ENCODE peak calls at places on chromosome 2, in nine cellular contexts. One of them, this sample, is unnamed.
A peak's percentile ranks its signal among the peaks of the same experiment; 100 is the strongest.

GRCh38 chr2:37156857-37157714 is at the start of gene EIF2AK2:
- DNase-seq in effector memory CD4-positive, alpha-beta T cell: peak; percentile 81
- DNase-seq in adipocyte: peak; percentile 96
- DNase-seq in ovary: peak; percentile 88
- DNase-seq in endodermal cell: peak; percentile 95
- DNase-seq in choroid plexus epithelial cell: peak; percentile 86
- DNase-seq in PC-9: peak; percentile 77
- DNase-seq in HCT116: peak; percentile 29
- DNase-seq in spleen: peak; percentile 95
- DNase-seq in this sample: no peak

GRCh38 chr2:189762551-189763298 is at the start of gene OSGEPL1:
- DNase-seq in choroid plexus epithelial cell: peak; percentile 93
- DNase-seq in spleen: peak; percentile 98
- DNase-seq in PC-9: peak; percentile 85
- DNase-seq in endodermal cell: peak; percentile 97
- DNase-seq in adipocyte: peak; percentile 94
- DNase-seq in ovary: peak; percentile 93
- DNase-seq in HCT116: peak; percentile 96
- DNase-seq in effector memory CD4-positive, alpha-beta T cell: peak; percentile 89
- DNase-seq in this sample: peak; percentile 74

GRCh38 chr2:232203936-232204335 is 174.6 kb upstream of the ALPP start:
- DNase-seq in ovary: no peak
- DNase-seq in PC-9: no peak
- DNase-seq in effector memory CD4-positive, alpha-beta T cell: no peak
- DNase-seq in endodermal cell: no peak
- DNase-seq in spleen: no peak
- DNase-seq in HCT116: no peak
- DNase-seq in choroid plexus epithelial cell: no peak
- DNase-seq in adipocyte: no peak
- DNase-seq in this sample: no peak

GRCh38 chr2:15533860-15534480 is 27.2 kb downstream of the NBAS start:
- DNase-seq in adipocyte: no peak
- DNase-seq in endodermal cell: no peak
- DNase-seq in choroid plexus epithelial cell: no peak
- DNase-seq in PC-9: no peak
- DNase-seq in ovary: no peak
- DNase-seq in spleen: no peak
- DNase-seq in effector memory CD4-positive, alpha-beta T cell: no peak
- DNase-seq in HCT116: no peak
- DNase-seq in this sample: no peak

GRCh38 chr2:16121986-16122390 is 181.6 kb downstream of the MYCN start:
- DNase-seq in adipocyte: no peak
- DNase-seq in effector memory CD4-positive, alpha-beta T cell: no peak
- DNase-seq in endodermal cell: peak; percentile 20
- DNase-seq in spleen: no peak
- DNase-seq in HCT116: no peak
- DNase-seq in PC-9: no peak
- DNase-seq in ovary: no peak
- DNase-seq in choroid plexus epithelial cell: no peak
- DNase-seq in this sample: no peak

GRCh38 chr2:6986251-6986893 is 69.2 kb downstream of the RNF144A start:
- DNase-seq in endodermal cell: peak; percentile 61
- DNase-seq in choroid plexus epithelial cell: peak; percentile 20
- DNase-seq in effector memory CD4-positive, alpha-beta T cell: no peak
- DNase-seq in ovary: no peak
- DNase-seq in spleen: no peak
- DNase-seq in adipocyte: peak; percentile 10
- DNase-seq in PC-9: no peak
- DNase-seq in HCT116: no peak
- DNase-seq in this sample: no peak

GRCh38 chr2:64595397-64596160 is 58.1 kb downstream of the SERTAD2 start:
- DNase-seq in endodermal cell: no peak
- DNase-seq in adipocyte: peak; percentile 64
- DNase-seq in choroid plexus epithelial cell: peak; percentile 49
- DNase-seq in effector memory CD4-positive, alpha-beta T cell: no peak
- DNase-seq in HCT116: peak; percentile 27
- DNase-seq in spleen: no peak
- DNase-seq in PC-9: peak; percentile 55
- DNase-seq in ovary: no peak
- DNase-seq in this sample: no peak

GRCh38 chr2:216478151-216478550 is 20.5 kb upstream of the RPL37A start:
- DNase-seq in adipocyte: peak; percentile 51
- DNase-seq in spleen: no peak
- DNase-seq in ovary: no peak
- DNase-seq in endodermal cell: peak; percentile 62
- DNase-seq in choroid plexus epithelial cell: peak; percentile 61
- DNase-seq in PC-9: peak; percentile 57
- DNase-seq in effector memory CD4-positive, alpha-beta T cell: no peak
- DNase-seq in HCT116: peak; percentile 50
- DNase-seq in this sample: peak; percentile 36

GRCh38 chr2:75561566-75562512 is 1.1 kb upstream of the EVA1A start:
- DNase-seq in endodermal cell: no peak
- DNase-seq in spleen: no peak
- DNase-seq in effector memory CD4-positive, alpha-beta T cell: no peak
- DNase-seq in adipocyte: peak; percentile 52
- DNase-seq in PC-9: peak; percentile 66
- DNase-seq in HCT116: no peak
- DNase-seq in choroid plexus epithelial cell: peak; percentile 62
- DNase-seq in ovary: no peak
- DNase-seq in this sample: no peak
- H3K4me3 ChIP-seq in endodermal cell: no peak overlapping the region
- H3K4me3 ChIP-seq in spleen: no peak overlapping the region
- H3K4me3 ChIP-seq in effector memory CD4-positive, alpha-beta T cell: no peak overlapping the region
- H3K4me3 ChIP-seq in adipocyte: peak overlapping the region; percentile 81
- H3K4me3 ChIP-seq in PC-9: peak overlapping the region; percentile 74
- H3K4me3 ChIP-seq in HCT116: no peak overlapping the region
- H3K4me3 ChIP-seq in choroid plexus epithelial cell: peak overlapping the region; percentile 75
- H3K4me3 ChIP-seq in ovary: no peak overlapping the region
- H3K4me3 ChIP-seq in this sample: peak overlapping the region; percentile 76

DNA sequence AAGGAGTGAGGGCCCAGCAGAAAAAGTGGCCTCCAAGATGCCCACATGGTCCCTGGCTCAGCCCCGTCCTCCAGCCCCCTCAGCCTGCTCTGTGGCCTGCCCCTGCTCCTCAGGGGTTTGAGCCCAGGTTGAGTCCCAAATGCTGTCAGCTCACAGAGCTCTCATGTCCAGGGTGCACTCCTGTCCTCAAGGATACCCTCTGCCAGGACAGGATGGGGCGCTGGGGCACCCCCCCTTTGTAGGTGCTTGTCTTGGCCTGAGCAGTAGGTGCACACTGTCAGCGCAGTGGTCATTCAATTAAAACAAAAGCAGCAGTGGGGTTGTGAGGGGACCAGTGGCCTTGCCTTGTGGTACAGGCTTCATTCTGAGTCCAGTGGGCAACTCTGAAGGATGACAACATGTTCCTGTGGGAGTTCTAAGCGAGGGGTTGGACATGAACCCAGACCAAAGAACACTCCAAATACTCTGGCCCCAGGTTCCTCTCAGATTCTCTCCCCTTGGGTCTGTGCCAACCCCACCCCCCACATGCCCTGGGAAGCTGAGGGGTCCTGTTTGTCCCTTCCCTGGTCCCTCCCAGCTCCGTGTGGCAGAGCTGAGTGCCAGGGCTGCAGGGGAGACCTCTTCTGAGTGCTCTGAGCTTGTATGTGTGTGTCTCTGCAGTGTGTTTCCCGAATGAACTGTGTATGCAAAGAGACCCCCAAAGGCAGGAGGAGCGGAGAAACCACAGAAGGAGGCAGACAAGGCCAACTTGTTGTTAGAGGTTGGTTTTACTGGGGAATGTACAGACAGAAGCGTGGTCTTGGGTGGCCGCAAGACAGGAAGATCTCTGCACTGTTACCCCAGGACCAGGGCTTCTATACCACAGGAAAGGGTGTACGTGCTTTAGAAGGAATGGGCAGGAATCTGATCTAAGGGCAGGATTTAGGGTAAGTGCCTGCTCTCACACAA is 155.6 kb upstream of the HS6ST1 start:
- DNase-seq in adipocyte: no peak
- DNase-seq in PC-9: no peak
- DNase-seq in spleen: no peak
- DNase-seq in endodermal cell: peak; percentile 30
- DNase-seq in effector memory CD4-positive, alpha-beta T cell: no peak
- DNase-seq in ovary: no peak
- DNase-seq in HCT116: no peak
- DNase-seq in choroid plexus epithelial cell: no peak
- DNase-seq in this sample: no peak
- H3K4me3 ChIP-seq in adipocyte: peak overlapping the region; percentile 49
- H3K4me3 ChIP-seq in PC-9: no peak overlapping the region
- H3K4me3 ChIP-seq in spleen: no peak overlapping the region
- H3K4me3 ChIP-seq in endodermal cell: no peak overlapping the region
- H3K4me3 ChIP-seq in effector memory CD4-positive, alpha-beta T cell: no peak overlapping the region
- H3K4me3 ChIP-seq in ovary: no peak overlapping the region
- H3K4me3 ChIP-seq in HCT116: no peak overlapping the region
- H3K4me3 ChIP-seq in choroid plexus epithelial cell: no peak overlapping the region
- H3K4me3 ChIP-seq in this sample: no peak overlapping the region

GRCh38 chr2:147709655-147710054 is 135.2 kb upstream of the ACVR2A start:
- DNase-seq in endodermal cell: peak; percentile 58
- DNase-seq in ovary: no peak
- DNase-seq in effector memory CD4-positive, alpha-beta T cell: no peak
- DNase-seq in HCT116: no peak
- DNase-seq in spleen: no peak
- DNase-seq in adipocyte: no peak
- DNase-seq in choroid plexus epithelial cell: no peak
- DNase-seq in PC-9: no peak
- DNase-seq in this sample: no peak

GRCh38 chr2:147713349-147713748 is 131.5 kb upstream of the ACVR2A start:
- DNase-seq in ovary: no peak
- DNase-seq in HCT116: no peak
- DNase-seq in adipocyte: no peak
- DNase-seq in choroid plexus epithelial cell: no peak
- DNase-seq in effector memory CD4-positive, alpha-beta T cell: no peak
- DNase-seq in spleen: no peak
- DNase-seq in endodermal cell: no peak
- DNase-seq in PC-9: no peak
- DNase-seq in this sample: no peak

GRCh38 chr2:147711031-147711430 is 133.8 kb upstream of the ACVR2A start:
- DNase-seq in endodermal cell: no peak
- DNase-seq in choroid plexus epithelial cell: no peak
- DNase-seq in effector memory CD4-positive, alpha-beta T cell: no peak
- DNase-seq in adipocyte: no peak
- DNase-seq in HCT116: no peak
- DNase-seq in PC-9: no peak
- DNase-seq in spleen: no peak
- DNase-seq in ovary: no peak
- DNase-seq in this sample: no peak

GRCh38 chr2:147714582-147714981 is 130.2 kb upstream of the ACVR2A start:
- DNase-seq in choroid plexus epithelial cell: no peak
- DNase-seq in adipocyte: no peak
- DNase-seq in endodermal cell: no peak
- DNase-seq in spleen: no peak
- DNase-seq in PC-9: no peak
- DNase-seq in HCT116: no peak
- DNase-seq in effector memory CD4-positive, alpha-beta T cell: no peak
- DNase-seq in ovary: no peak
- DNase-seq in this sample: no peak

DNA sequence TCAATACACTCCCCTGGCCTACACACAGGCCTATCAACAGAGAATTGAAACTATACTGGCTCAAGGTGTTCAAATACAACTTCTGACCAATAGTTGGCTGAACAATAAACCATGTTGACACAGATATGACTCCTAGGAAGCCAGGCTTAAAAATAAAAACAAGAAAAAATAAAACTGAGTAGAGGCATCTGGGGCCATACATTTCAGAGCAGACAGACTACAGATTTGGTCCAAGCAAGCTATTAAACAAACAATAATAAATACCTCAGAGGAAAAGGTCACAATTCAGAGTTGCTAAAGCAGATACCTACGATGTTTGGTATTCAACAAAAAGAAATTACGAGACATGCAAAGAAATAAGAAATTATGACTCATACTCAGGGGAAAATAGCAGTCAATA is 132.8 kb upstream of the ACVR2A start:
- DNase-seq in choroid plexus epithelial cell: no peak
- DNase-seq in ovary: no peak
- DNase-seq in effector memory CD4-positive, alpha-beta T cell: no peak
- DNase-seq in adipocyte: no peak
- DNase-seq in PC-9: no peak
- DNase-seq in endodermal cell: no peak
- DNase-seq in spleen: no peak
- DNase-seq in HCT116: no peak
- DNase-seq in this sample: no peak
- H3K4me3 ChIP-seq in choroid plexus epithelial cell: no peak overlapping the region
- H3K4me3 ChIP-seq in ovary: no peak overlapping the region
- H3K4me3 ChIP-seq in effector memory CD4-positive, alpha-beta T cell: no peak overlapping the region
- H3K4me3 ChIP-seq in adipocyte: no peak overlapping the region
- H3K4me3 ChIP-seq in PC-9: no peak overlapping the region
- H3K4me3 ChIP-seq in endodermal cell: no peak overlapping the region
- H3K4me3 ChIP-seq in spleen: no peak overlapping the region
- H3K4me3 ChIP-seq in HCT116: no peak overlapping the region
- H3K4me3 ChIP-seq in this sample: no peak overlapping the region

GRCh38 chr2:31254237-31255203 is 20.6 kb downstream of the EHD3 start:
- DNase-seq in ovary: no peak
- DNase-seq in effector memory CD4-positive, alpha-beta T cell: no peak
- DNase-seq in spleen: no peak
- DNase-seq in HCT116: no peak
- DNase-seq in adipocyte: no peak
- DNase-seq in PC-9: peak; percentile 1
- DNase-seq in choroid plexus epithelial cell: no peak
- DNase-seq in endodermal cell: no peak
- DNase-seq in this sample: no peak

GRCh38 chr2:31259075-31259474 is 25.1 kb downstream of the EHD3 start:
- DNase-seq in choroid plexus epithelial cell: no peak
- DNase-seq in adipocyte: no peak
- DNase-seq in ovary: no peak
- DNase-seq in PC-9: no peak
- DNase-seq in spleen: no peak
- DNase-seq in HCT116: no peak
- DNase-seq in effector memory CD4-positive, alpha-beta T cell: no peak
- DNase-seq in endodermal cell: no peak
- DNase-seq in this sample: no peak

GRCh38 chr2:31258351-31258750 is 24.4 kb downstream of the EHD3 start:
- DNase-seq in effector memory CD4-positive, alpha-beta T cell: no peak
- DNase-seq in PC-9: no peak
- DNase-seq in ovary: no peak
- DNase-seq in choroid plexus epithelial cell: no peak
- DNase-seq in HCT116: no peak
- DNase-seq in endodermal cell: no peak
- DNase-seq in spleen: no peak
- DNase-seq in adipocyte: no peak
- DNase-seq in this sample: no peak

GRCh38 chr2:31255911-31256571 is 22.1 kb downstream of the EHD3 start:
- DNase-seq in ovary: no peak
- DNase-seq in spleen: no peak
- DNase-seq in choroid plexus epithelial cell: no peak
- DNase-seq in effector memory CD4-positive, alpha-beta T cell: no peak
- DNase-seq in PC-9: no peak
- DNase-seq in adipocyte: no peak
- DNase-seq in HCT116: no peak
- DNase-seq in endodermal cell: no peak
- DNase-seq in this sample: peak; percentile 82

DNA sequence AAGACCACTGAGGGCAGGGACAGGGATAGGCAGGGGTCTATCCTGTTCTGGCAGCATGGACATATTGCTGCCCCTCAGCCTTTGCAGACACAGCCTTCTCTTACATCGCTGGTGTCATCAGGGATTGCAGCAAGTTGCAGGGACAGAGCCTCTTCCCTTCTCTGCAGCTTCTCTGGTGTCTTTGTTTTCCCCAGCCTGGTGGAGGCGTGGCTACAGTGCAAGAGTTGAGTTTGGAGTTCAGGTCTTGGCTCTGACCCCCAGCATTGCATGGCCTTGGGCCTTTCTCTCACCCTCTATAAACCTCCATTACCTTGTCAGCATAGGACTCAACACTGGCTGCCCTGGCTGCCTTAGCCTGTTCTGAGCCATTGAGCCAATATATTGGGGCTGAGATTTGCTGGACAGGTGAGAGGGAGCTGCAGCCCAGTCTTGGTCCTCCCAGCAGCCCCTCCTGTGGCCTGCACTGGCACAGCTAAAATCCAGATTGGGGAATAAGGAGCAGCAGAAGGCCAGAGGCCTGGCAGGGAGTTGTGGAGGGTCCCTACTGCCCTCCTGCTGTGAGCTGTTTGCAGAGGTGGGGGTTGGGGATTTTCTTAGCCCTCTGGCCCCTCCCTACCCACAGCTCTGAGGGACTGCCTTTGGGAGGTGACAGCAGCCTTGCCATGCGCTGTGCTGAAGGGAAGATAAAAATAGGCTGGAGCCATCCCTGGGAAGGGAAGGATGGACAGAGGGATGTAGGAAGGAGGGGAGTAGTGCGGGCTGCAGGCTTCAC is 22.8 kb downstream of the EHD3 start:
- DNase-seq in PC-9: no peak
- DNase-seq in effector memory CD4-positive, alpha-beta T cell: no peak
- DNase-seq in choroid plexus epithelial cell: no peak
- DNase-seq in adipocyte: no peak
- DNase-seq in HCT116: no peak
- DNase-seq in ovary: no peak
- DNase-seq in endodermal cell: peak; percentile 78
- DNase-seq in spleen: no peak
- DNase-seq in this sample: no peak
- H3K4me3 ChIP-seq in PC-9: no peak overlapping the region
- H3K4me3 ChIP-seq in effector memory CD4-positive, alpha-beta T cell: no peak overlapping the region
- H3K4me3 ChIP-seq in choroid plexus epithelial cell: no peak overlapping the region
- H3K4me3 ChIP-seq in adipocyte: no peak overlapping the region
- H3K4me3 ChIP-seq in HCT116: no peak overlapping the region
- H3K4me3 ChIP-seq in ovary: no peak overlapping the region
- H3K4me3 ChIP-seq in endodermal cell: no peak overlapping the region
- H3K4me3 ChIP-seq in spleen: no peak overlapping the region
- H3K4me3 ChIP-seq in this sample: no peak overlapping the region